ENCODE peak calls at places on chromosomes 11 and 22, in four cellular contexts. One of them, this sample, is unnamed.
A peak's percentile ranks its signal among the peaks of the same experiment; 100 is the strongest.

GRCh38 chr11:79449040-79449439 is 8.2 kb upstream of the TENM4 start:
- DNase-seq in mesendoderm: no peak
- DNase-seq in IMR-90: no peak
- DNase-seq in H1: no peak
- DNase-seq in this sample: no peak

GRCh38 chr22:21818487-21819182 is 48.8 kb downstream of the MAPK1 start:
- DNase-seq in mesendoderm: peak; percentile 40
- DNase-seq in IMR-90: no peak
- DNase-seq in H1: no peak
- DNase-seq in this sample: peak; percentile 34

GRCh38 chr22:27748355-27749168 is 53.0 kb downstream of the MN1 start:
- DNase-seq in mesendoderm: peak; percentile 67
- DNase-seq in IMR-90: peak; percentile 58
- DNase-seq in H1: peak; percentile 72
- DNase-seq in this sample: peak; percentile 77

GRCh38 chr22:26470807-26471206 is 12.8 kb downstream of the HPS4 start:
- DNase-seq in mesendoderm: no peak
- DNase-seq in IMR-90: no peak
- DNase-seq in H1: no peak
- DNase-seq in this sample: no peak

GRCh38 chr11:118142081-118142480 is 10.5 kb downstream of the SCN4B start:
- DNase-seq in mesendoderm: peak; percentile 60
- DNase-seq in IMR-90: no peak
- DNase-seq in H1: no peak
- DNase-seq in this sample: no peak

GRCh38 chr11:87039371-87039770 is 1.6 kb downstream of the TMEM135 start:
- DNase-seq in mesendoderm: no peak
- DNase-seq in IMR-90: peak; percentile 19
- DNase-seq in H1: no peak
- DNase-seq in this sample: no peak

GRCh38 chr22:39003165-39003638 is 10.9 kb upstream of the APOBEC3C start:
- DNase-seq in mesendoderm: peak; percentile 93
- DNase-seq in IMR-90: peak; percentile 86
- DNase-seq in H1: peak; percentile 77
- DNase-seq in this sample: peak; percentile 91

GRCh38 chr11:93720522-93720921 is 20.8 kb downstream of the TAF1D start:
- DNase-seq in mesendoderm: peak; percentile 44
- DNase-seq in IMR-90: no peak
- DNase-seq in H1: no peak
- DNase-seq in this sample: no peak

GRCh38 chr11:1375955-1376258 is 13.8 kb upstream of the BRSK2 start:
- DNase-seq in mesendoderm: no peak
- DNase-seq in IMR-90: no peak
- DNase-seq in H1: no peak
- DNase-seq in this sample: no peak

GRCh38 chr11:82862379-82862778 is 37.9 kb downstream of the PRCP start:
- DNase-seq in mesendoderm: no peak
- DNase-seq in IMR-90: no peak
- DNase-seq in H1: no peak
- DNase-seq in this sample: no peak

GRCh38 chr11:11584446-11584810 is 37.4 kb downstream of the GALNT18 start:
- DNase-seq in mesendoderm: no peak
- DNase-seq in IMR-90: peak; percentile 97
- DNase-seq in H1: peak; percentile 3
- DNase-seq in this sample: peak; percentile 5

GRCh38 chr11:76598426-76598839 is 72.1 kb downstream of the LRRC32 start:
- DNase-seq in mesendoderm: peak; percentile 74
- DNase-seq in IMR-90: peak; percentile 56
- DNase-seq in H1: peak; percentile 62
- DNase-seq in this sample: peak; percentile 61

GRCh38 chr11:127000291-127000968 is at the start of gene KIRREL3:
- DNase-seq in mesendoderm: peak; percentile 48
- DNase-seq in IMR-90: peak; percentile 40
- DNase-seq in H1: peak; percentile 54
- DNase-seq in this sample: peak; percentile 37

GRCh38 chr22:26777402-26777801 is 120.0 kb downstream of the MIAT start:
- DNase-seq in mesendoderm: peak; percentile 88
- DNase-seq in IMR-90: peak; percentile 5
- DNase-seq in H1: no peak
- DNase-seq in this sample: peak; percentile 74

GRCh38 chr11:120612363-120613263 is 101.1 kb downstream of the GRIK4 start:
- DNase-seq in mesendoderm: peak; percentile 47
- DNase-seq in IMR-90: peak; percentile 67
- DNase-seq in H1: no peak
- DNase-seq in this sample: no peak

GRCh38 chr11:43942651-43943356 is 367 bp downstream of the C11orf96 start:
- DNase-seq in mesendoderm: no peak
- DNase-seq in IMR-90: peak; percentile 33
- DNase-seq in H1: peak; percentile 71
- DNase-seq in this sample: peak; percentile 53

GRCh38 chr22:35835998-35836691 is 118.5 kb downstream of the APOL5 start:
- DNase-seq in mesendoderm: peak; percentile 96
- DNase-seq in IMR-90: peak; percentile 86
- DNase-seq in H1: no peak
- DNase-seq in this sample: peak; percentile 70

GRCh38 chr11:113176971-113177370 is 137.4 kb upstream of the TTC12 start:
- DNase-seq in mesendoderm: peak; percentile 54
- DNase-seq in IMR-90: no peak
- DNase-seq in H1: no peak
- DNase-seq in this sample: no peak

GRCh38 chr11:113176561-113176960 is 137.8 kb upstream of the TTC12 start:
- DNase-seq in mesendoderm: no peak
- DNase-seq in IMR-90: no peak
- DNase-seq in H1: no peak
- DNase-seq in this sample: no peak

GRCh38 chr11:113173023-113173594 is 141.3 kb upstream of the TTC12 start:
- DNase-seq in mesendoderm: no peak
- DNase-seq in IMR-90: no peak
- DNase-seq in H1: no peak
- DNase-seq in this sample: no peak

GRCh38 chr11:113177596-113178115 is 136.7 kb upstream of the TTC12 start:
- DNase-seq in mesendoderm: no peak
- DNase-seq in IMR-90: no peak
- DNase-seq in H1: no peak
- DNase-seq in this sample: no peak

DNA sequence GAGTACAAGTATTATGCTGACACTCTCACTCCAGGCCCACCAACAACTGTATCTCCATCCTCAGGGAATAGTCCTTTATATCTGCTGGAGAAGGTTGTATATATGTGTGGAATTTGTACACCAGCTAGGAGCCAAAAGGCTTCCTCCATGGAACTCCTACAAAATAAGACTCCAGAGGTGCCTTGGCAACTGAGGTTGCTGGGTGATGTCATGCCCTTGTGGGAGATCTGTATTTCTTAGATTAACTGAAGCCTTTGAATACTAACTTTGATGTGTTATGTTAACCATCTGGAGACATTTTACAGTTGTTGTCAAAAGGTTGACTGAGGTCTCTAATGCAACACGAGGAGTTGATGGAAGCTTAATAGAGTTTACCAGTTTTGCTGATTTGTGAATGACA is 139.5 kb upstream of the TTC12 start:
- DNase-seq in mesendoderm: no peak
- DNase-seq in IMR-90: no peak
- DNase-seq in H1: no peak
- DNase-seq in this sample: no peak
- H3K56ac ChIP-seq in mesendoderm: no peak overlapping the region
- H3K56ac ChIP-seq in IMR-90: no peak overlapping the region
- H3K56ac ChIP-seq in H1: no peak overlapping the region
- H3K56ac ChIP-seq in this sample: no peak overlapping the region

GRCh38 chr11:129935723-129936122 is 40.3 kb upstream of the NFRKB start:
- DNase-seq in mesendoderm: peak; percentile 17
- DNase-seq in IMR-90: no peak
- DNase-seq in H1: no peak
- DNase-seq in this sample: peak; percentile 45

GRCh38 chr11:129932385-129933067 is 37.1 kb upstream of the NFRKB start:
- DNase-seq in mesendoderm: no peak
- DNase-seq in IMR-90: no peak
- DNase-seq in H1: no peak
- DNase-seq in this sample: no peak

GRCh38 chr11:129930743-129931142 is 35.4 kb upstream of the NFRKB start:
- DNase-seq in mesendoderm: no peak
- DNase-seq in IMR-90: no peak
- DNase-seq in H1: no peak
- DNase-seq in this sample: no peak

GRCh38 chr11:129933262-129933661 is 37.9 kb upstream of the NFRKB start:
- DNase-seq in mesendoderm: no peak
- DNase-seq in IMR-90: no peak
- DNase-seq in H1: no peak
- DNase-seq in this sample: no peak

DNA sequence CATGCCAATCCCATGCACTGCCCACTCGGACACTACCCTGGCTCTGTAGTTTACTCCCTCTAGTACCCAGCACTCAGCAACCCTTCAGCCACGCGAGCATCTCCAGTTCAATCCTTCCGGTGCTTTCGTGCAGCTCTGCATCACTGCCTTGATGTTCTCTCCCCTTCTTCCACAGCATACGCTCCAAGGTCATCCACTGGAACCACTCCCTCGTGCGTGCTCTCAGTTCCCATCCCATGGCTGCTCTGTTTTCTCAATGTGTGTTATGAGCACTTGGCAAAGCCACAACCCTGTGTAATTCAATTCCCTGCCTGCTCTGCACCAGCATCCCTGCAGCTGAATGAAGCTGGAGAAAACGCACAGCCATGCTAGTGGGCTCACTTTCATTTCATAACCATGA is 38.5 kb upstream of the NFRKB start:
- DNase-seq in mesendoderm: no peak
- DNase-seq in IMR-90: no peak
- DNase-seq in H1: no peak
- DNase-seq in this sample: no peak
- H3K56ac ChIP-seq in mesendoderm: no peak overlapping the region
- H3K56ac ChIP-seq in IMR-90: no peak overlapping the region
- H3K56ac ChIP-seq in H1: no peak overlapping the region
- H3K56ac ChIP-seq in this sample: no peak overlapping the region

DNA sequence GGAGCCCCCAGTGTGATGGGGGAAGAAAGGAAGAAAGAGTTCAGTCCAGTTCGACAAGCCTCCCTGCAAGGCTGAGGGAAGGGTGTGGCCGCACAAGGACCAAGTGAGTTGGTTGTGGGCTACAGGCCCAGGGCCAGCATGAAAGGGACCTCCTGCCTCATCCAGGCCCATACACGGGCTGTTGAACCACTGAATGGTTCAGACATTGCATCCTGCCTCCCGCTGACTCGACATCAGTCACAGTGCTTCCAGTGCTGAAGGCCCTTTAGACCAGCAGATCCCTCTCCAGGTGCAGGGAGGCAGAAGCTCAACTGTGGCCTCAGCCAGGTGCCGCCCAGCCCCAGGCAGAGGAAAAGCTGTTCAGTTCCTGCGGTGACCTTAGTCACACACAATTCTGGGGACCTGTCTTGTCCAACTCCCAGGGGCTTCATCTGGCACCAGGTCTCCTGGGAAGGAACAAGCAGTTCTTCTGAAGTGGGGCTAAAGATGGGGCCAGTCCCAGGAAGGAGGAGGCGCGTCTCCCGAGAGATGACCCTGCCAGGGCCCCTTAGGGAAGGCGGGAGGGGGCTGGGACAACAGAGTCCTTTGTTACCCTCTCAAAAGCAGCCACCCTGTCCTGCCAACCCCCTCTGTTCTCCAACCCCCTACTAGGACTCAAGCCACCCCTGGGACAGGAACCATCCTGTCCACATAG is 6.6 kb downstream of the ARRB1 start:
- DNase-seq in mesendoderm: no peak
- DNase-seq in IMR-90: peak; percentile 74
- DNase-seq in H1: no peak
- DNase-seq in this sample: no peak
- H3K56ac ChIP-seq in mesendoderm: peak overlapping the region; percentile 65
- H3K56ac ChIP-seq in IMR-90: no peak overlapping the region
- H3K56ac ChIP-seq in H1: no peak overlapping the region
- H3K56ac ChIP-seq in this sample: no peak overlapping the region

DNA sequence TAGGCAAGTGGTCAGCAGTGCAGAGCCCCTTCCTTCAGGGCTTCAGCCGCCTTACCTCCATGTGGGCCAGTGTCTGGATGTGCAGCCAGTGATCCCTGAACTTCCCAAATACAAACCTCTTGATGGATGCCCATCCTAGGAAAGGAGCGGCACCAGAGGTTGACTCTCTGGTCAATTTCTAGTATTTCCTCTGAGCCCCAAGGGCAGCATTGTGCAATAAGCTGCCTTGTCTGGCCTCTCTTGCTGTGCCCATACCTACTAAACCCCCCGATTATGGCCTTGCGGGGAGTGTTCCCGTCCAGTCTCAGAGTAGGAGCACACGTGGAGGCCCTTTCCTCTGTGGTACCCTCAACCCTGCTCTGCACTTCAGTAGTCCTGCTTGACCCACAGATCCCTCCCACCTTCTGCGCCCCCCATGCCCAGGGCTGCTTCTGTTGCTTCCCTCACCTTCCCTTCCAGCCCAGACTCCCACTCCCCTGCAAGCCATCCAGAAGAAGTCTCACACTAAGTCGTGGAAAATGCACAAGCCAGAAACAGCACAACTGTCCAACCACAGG is 39.7 kb upstream of the HORMAD2 start:
- DNase-seq in mesendoderm: no peak
- DNase-seq in IMR-90: no peak
- DNase-seq in H1: no peak
- DNase-seq in this sample: no peak
- H3K56ac ChIP-seq in mesendoderm: no peak overlapping the region
- H3K56ac ChIP-seq in IMR-90: no peak overlapping the region
- H3K56ac ChIP-seq in H1: no peak overlapping the region
- H3K56ac ChIP-seq in this sample: no peak overlapping the region

GRCh38 chr11:116776522-116776984 is 3.8 kb upstream of the BUD13 start:
- DNase-seq in mesendoderm: no peak
- DNase-seq in IMR-90: no peak
- DNase-seq in H1: no peak
- DNase-seq in this sample: no peak
- H3K56ac ChIP-seq in mesendoderm: no peak overlapping the region
- H3K56ac ChIP-seq in IMR-90: no peak overlapping the region
- H3K56ac ChIP-seq in H1: no peak overlapping the region
- H3K56ac ChIP-seq in this sample: no peak overlapping the region

GRCh38 chr22:48332438-48333322 is 1495.0 kb downstream of the BRD1 start:
- DNase-seq in mesendoderm: no peak
- DNase-seq in IMR-90: no peak
- DNase-seq in H1: no peak
- DNase-seq in this sample: no peak
- H3K56ac ChIP-seq in mesendoderm: no peak overlapping the region
- H3K56ac ChIP-seq in IMR-90: no peak overlapping the region
- H3K56ac ChIP-seq in H1: peak overlapping the region; percentile 94
- H3K56ac ChIP-seq in this sample: no peak overlapping the region

GRCh38 chr11:75301131-75301530 is 50.3 kb downstream of the ARRB1 start:
- DNase-seq in mesendoderm: no peak
- DNase-seq in IMR-90: no peak
- DNase-seq in H1: no peak
- DNase-seq in this sample: no peak
- H3K56ac ChIP-seq in mesendoderm: no peak overlapping the region
- H3K56ac ChIP-seq in IMR-90: no peak overlapping the region
- H3K56ac ChIP-seq in H1: no peak overlapping the region
- H3K56ac ChIP-seq in this sample: no peak overlapping the region

GRCh38 chr11:10534331-10534730 is 6.7 kb downstream of the RNF141 start:
- DNase-seq in mesendoderm: no peak
- DNase-seq in IMR-90: no peak
- DNase-seq in H1: no peak
- DNase-seq in this sample: no peak

GRCh38 chr11:10540546-10540914 is 457 bp downstream of the RNF141 start:
- DNase-seq in mesendoderm: peak; percentile 47
- DNase-seq in IMR-90: peak; percentile 18
- DNase-seq in H1: no peak
- DNase-seq in this sample: peak; percentile 57

GRCh38 chr11:10539339-10539738 is 1.6 kb downstream of the RNF141 start:
- DNase-seq in mesendoderm: no peak
- DNase-seq in IMR-90: no peak
- DNase-seq in H1: no peak
- DNase-seq in this sample: no peak

GRCh38 chr11:10538924-10539323 is 2.1 kb downstream of the RNF141 start:
- DNase-seq in mesendoderm: no peak
- DNase-seq in IMR-90: no peak
- DNase-seq in H1: no peak
- DNase-seq in this sample: no peak

GRCh38 chr11:10537587-10537986 is 3.4 kb downstream of the RNF141 start:
- DNase-seq in mesendoderm: no peak
- DNase-seq in IMR-90: no peak
- DNase-seq in H1: no peak
- DNase-seq in this sample: no peak
- H3K56ac ChIP-seq in mesendoderm: no peak overlapping the region
- H3K56ac ChIP-seq in IMR-90: no peak overlapping the region
- H3K56ac ChIP-seq in H1: no peak overlapping the region
- H3K56ac ChIP-seq in this sample: no peak overlapping the region

This sample was measured in H9.